ENCODE peak calls at places on chromosomes 11 and 22, in nine cellular contexts. D is amniotic epithelial cell, O is NCI-H82, C is KG1, L is AG04450, B is left colon, T is mammary epithelial cell, A is fibroblast of lung, E is choroid plexus epithelial cell. Q is an unnamed sample.
A peak's percentile ranks its signal among the peaks of the same experiment; 100 is the strongest.

GRCh38 chr11:126194121-126194543 is 17.3 kb downstream of the RPUSD4 start:
- DNase-seq in D (peak; percentile 45), O (peak; percentile 41), C (no peak), L (no peak), B (no peak), T (peak; percentile 16), A (peak; percentile 74), E (peak; percentile 74), Q (peak; percentile 4)

GRCh38 chr22:26796785-26797184 is 139.4 kb downstream of the MIAT start:
- DNase-seq in D (no peak), O (no peak), C (no peak), L (no peak), B (no peak), T (no peak), A (no peak), E (no peak), Q (no peak)

GRCh38 chr11:76209956-76210885 is 3.9 kb upstream of the WNT11 start:
- DNase-seq in D (peak; percentile 77), O (peak; percentile 34), C (peak; percentile 53), L (no peak), B (peak; percentile 77), T (peak; percentile 48), A (peak; percentile 72), E (peak; percentile 83), Q (peak; percentile 53)

GRCh38 chr11:46983598-46983997 is 47.0 kb downstream of the CSTPP1 start:
- DNase-seq in D (no peak), O (no peak), C (no peak), L (no peak), B (peak; percentile 13), T (no peak), A (no peak), E (no peak), Q (no peak)

GRCh38 chr11:130092661-130093060 is 23.0 kb downstream of the APLP2 start:
- DNase-seq in D (no peak), O (no peak), C (no peak), L (no peak), B (no peak), T (no peak), A (no peak), E (no peak), Q (no peak)

GRCh38 chr11:61783717-61784505 is 8.5 kb downstream of the TMEM258 start:
- DNase-seq in D (peak; percentile 64), O (no peak), C (no peak), L (no peak), B (no peak), T (no peak), A (no peak), E (peak; percentile 95), Q (no peak)

GRCh38 chr11:76689861-76690260 is 19.3 kb upstream of the LRRC32 start:
- DNase-seq in D (no peak), O (no peak), C (no peak), L (no peak), B (no peak), T (no peak), A (no peak), E (no peak), Q (no peak)

GRCh38 chr11:12137938-12138731 is 27.7 kb downstream of the MICAL2 start:
- DNase-seq in D (peak; percentile 98), O (no peak), C (no peak), L (peak; percentile 83), B (no peak), T (peak; percentile 97), A (peak; percentile 93), E (peak; percentile 86), Q (no peak)

GRCh38 chr22:20471126-20471833 is 24.3 kb downstream of the KLHL22 start:
- DNase-seq in D (no peak), O (no peak), C (no peak), L (no peak), B (no peak), T (no peak), A (no peak), E (no peak), Q (no peak)

GRCh38 chr11:120169981-120170698 is 32.2 kb upstream of the TRIM29 start:
- DNase-seq in D (no peak), O (no peak), C (no peak), L (no peak), B (peak; percentile 12), T (no peak), A (no peak), E (no peak), Q (no peak)

GRCh38 chr11:76698321-76699043 is 27.9 kb upstream of the LRRC32 start:
- DNase-seq in D (peak; percentile 30), O (no peak), C (no peak), L (no peak), B (no peak), T (no peak), A (no peak), E (no peak), Q (no peak)

GRCh38 chr22:46362221-46362933 is 26.9 kb downstream of the TRMU start:
- DNase-seq in D (no peak), O (no peak), C (no peak), L (no peak), B (no peak), T (no peak), A (peak; percentile 9), E (peak; percentile 8), Q (no peak)

GRCh38 chr22:39927544-39927943 is 26.7 kb downstream of the GRAP2 start:
- DNase-seq in D (no peak), O (peak; percentile 21), C (no peak), L (no peak), B (no peak), T (no peak), A (no peak), E (no peak), Q (no peak)

GRCh38 chr11:120385690-120386089 is 49.5 kb downstream of the ARHGEF12 start:
- DNase-seq in D (no peak), O (peak; percentile 7), C (no peak), L (no peak), B (no peak), T (no peak), A (no peak), E (no peak), Q (no peak)

GRCh38 chr11:74941492-74941891 is 7.4 kb downstream of the XRRA1 start:
- DNase-seq in D (no peak), O (no peak), C (no peak), L (no peak), B (no peak), T (no peak), A (no peak), E (peak; percentile 13), Q (no peak)

GRCh38 chr22:37640591-37641250 is 1.3 kb downstream of the SH3BP1 start:
- DNase-seq in D (no peak), O (no peak), C (no peak), L (no peak), B (no peak), T (peak; percentile 64), A (no peak), E (no peak), Q (no peak)

GRCh38 chr11:85132839-85133238 is 494.3 kb downstream of the DLG2 start:
- DNase-seq in D (no peak), O (peak; percentile 56), C (no peak), L (no peak), B (no peak), T (no peak), A (no peak), E (peak; percentile 25), Q (no peak)

GRCh38 chr22:45425101-45425500 is 11.6 kb downstream of the RIBC2 start:
- DNase-seq in D (peak; percentile 27), O (no peak), C (no peak), L (no peak), B (no peak), T (no peak), A (no peak), E (peak; percentile 47), Q (no peak)

GRCh38 chr22:23408321-23408720 is 171.8 kb downstream of the IGLL1 start:
- DNase-seq in D (no peak), O (no peak), C (no peak), L (no peak), B (no peak), T (peak; percentile 64), A (no peak), E (no peak), Q (no peak)

GRCh38 chr22:44884968-44885805 is 124.6 kb downstream of the PHF21B start:
- DNase-seq in D (no peak), O (no peak), C (no peak), L (no peak), B (no peak), T (no peak), A (no peak), E (no peak), Q (no peak)

GRCh38 chr11:126997641-126998040 is 2.9 kb downstream of the KIRREL3 start:
- DNase-seq in D (no peak), O (no peak), C (no peak), L (no peak), B (no peak), T (no peak), A (no peak), E (no peak), Q (no peak)

GRCh38 chr22:25060522-25061071 is 108.1 kb downstream of the KIAA1671 start:
- DNase-seq in D (no peak), O (no peak), C (no peak), L (no peak), B (no peak), T (no peak), A (no peak), E (peak; percentile 27), Q (no peak)

GRCh38 chr11:76674517-76675400 is 4.2 kb upstream of the LRRC32 start:
- DNase-seq in D (no peak), O (no peak), C (no peak), L (no peak), B (no peak), T (no peak), A (no peak), E (no peak), Q (no peak)

GRCh38 chr22:43837666-43838065 is 24.6 kb downstream of the SULT4A1 start:
- DNase-seq in D (no peak), O (no peak), C (no peak), L (no peak), B (no peak), T (no peak), A (no peak), E (peak; percentile 47), Q (no peak)

GRCh38 chr11:102733232-102733875 is 8.6 kb upstream of the MMP8 start:
- DNase-seq in D (peak; percentile 42), O (peak; percentile 83), C (peak; percentile 59), L (no peak), B (peak; percentile 75), T (peak; percentile 60), A (peak; percentile 47), E (peak; percentile 61), Q (no peak)

GRCh38 chr11:124069429-124070401 is 28.6 kb upstream of the OR10G7 start:
- DNase-seq in D (peak; percentile 51), O (peak; percentile 97), C (no peak), L (no peak), B (peak; percentile 64), T (peak; percentile 47), A (peak; percentile 72), E (peak; percentile 77), Q (peak; percentile 24)

GRCh38 chr11:108117746-108118371 is 3.5 kb upstream of the ACAT1 start:
- DNase-seq in D (peak; percentile 69), O (peak; percentile 54), C (peak; percentile 21), L (peak; percentile 34), B (no peak), T (peak; percentile 20), A (peak; percentile 82), E (peak; percentile 88), Q (peak; percentile 10)